ENCODE peak calls at places on chromosomes 2 and 18, in seven cellular contexts. F is heart left ventricle, P is lower lobe of right lung, R is neuronal stem cell, D is PC-3, W is HCT116, A is heart right ventricle. B is an unnamed sample. For H3K36me3, the result is how much of the 10 kb centered on the place peaks cover.

GRCh38 chr2:234355052-234355720 is 141.7 kb downstream of the ARL4C start:
- DNase-seq in F (no peak), P (no peak), R (no peak), D (no peak), W (no peak), A (no peak), B (no peak)

GRCh38 chr2:111226797-111227700 is 106.3 kb downstream of the BCL2L11 start:
- DNase-seq in F (no peak), P (no peak), R (no peak), D (peak), W (no peak), A (no peak), B (no peak)

GRCh38 chr18:45850021-45850420 is 24.5 kb downstream of the SIGLEC15 start:
- DNase-seq in F (no peak), P (no peak), R (no peak), D (peak), W (no peak), A (no peak), B (no peak)

GRCh38 chr2:212892193-212892592 is 259.2 kb downstream of the IKZF2 start:
- DNase-seq in F (no peak), P (no peak), R (no peak), D (peak), W (peak), A (no peak), B (no peak)

GRCh38 chr2:184549153-184549552 is 49.2 kb upstream of the ZNF804A start:
- DNase-seq in F (no peak), P (no peak), R (no peak), D (no peak), W (no peak), A (no peak), B (no peak)

GRCh38 chr18:9661564-9661963 is 46.5 kb upstream of the RAB31 start:
- DNase-seq in F (no peak), P (no peak), R (no peak), D (peak), W (no peak), A (no peak), B (peak)

GRCh38 chr2:96142217-96143113 is 2.8 kb downstream of the DUSP2 start:
- DNase-seq in F (no peak), P (peak), R (no peak), D (no peak), W (no peak), A (peak), B (peak)

GRCh38 chr2:42523341-42523740 is 29.6 kb upstream of the KCNG3 start:
- DNase-seq in F (no peak), P (no peak), R (no peak), D (no peak), W (no peak), A (no peak), B (peak)

GRCh38 chr2:171515672-171516298 is 6.5 kb upstream of the CYBRD1 start:
- DNase-seq in F (no peak), P (no peak), R (no peak), D (peak), W (no peak), A (no peak), B (peak)

GRCh38 chr2:114061566-114062098 is 171.7 kb downstream of the ACTR3 start:
- DNase-seq in F (no peak), P (no peak), R (no peak), D (no peak), W (no peak), A (no peak), B (no peak)

GRCh38 chr2:114066186-114066747 is 176.4 kb downstream of the ACTR3 start:
- DNase-seq in F (no peak), P (no peak), R (no peak), D (no peak), W (no peak), A (no peak), B (no peak)

GRCh38 chr2:114068438-114068837 is 178.5 kb downstream of the ACTR3 start:
- DNase-seq in F (no peak), P (no peak), R (peak), D (no peak), W (no peak), A (no peak), B (no peak)

GRCh38 chr2:114065731-114066130 is 175.8 kb downstream of the ACTR3 start:
- DNase-seq in F (no peak), P (no peak), R (no peak), D (no peak), W (no peak), A (no peak), B (no peak)

GRCh38 chr2:114063346-114063745 is 173.5 kb downstream of the ACTR3 start:
- DNase-seq in F (no peak), P (no peak), R (peak), D (no peak), W (no peak), A (no peak), B (no peak)
- H3K36me3 ChIP-seq in F (under half), P (under half), R (under half), D (under half), W (under half), A (under half), B (under half)

GRCh38 chr18:28794459-28795245 is 617.7 kb upstream of the CDH2 start:
- DNase-seq in F (no peak), P (no peak), R (no peak), D (peak), W (no peak), A (no peak), B (no peak)
- H3K27ac ChIP-seq in F (peak), P (no peak), R (no peak), D (peak), W (no peak), A (peak), B (peak)

GRCh38 chr2:216499641-216500218 is 1.1 kb downstream of the RPL37A start:
- DNase-seq in F (no peak), P (no peak), R (no peak), D (no peak), W (no peak), A (no peak), B (no peak)
- H3K36me3 ChIP-seq in F (under half), P (half or more), R (half or more), D (half or more), W (half or more), A (half or more), B (half or more)

DNA sequence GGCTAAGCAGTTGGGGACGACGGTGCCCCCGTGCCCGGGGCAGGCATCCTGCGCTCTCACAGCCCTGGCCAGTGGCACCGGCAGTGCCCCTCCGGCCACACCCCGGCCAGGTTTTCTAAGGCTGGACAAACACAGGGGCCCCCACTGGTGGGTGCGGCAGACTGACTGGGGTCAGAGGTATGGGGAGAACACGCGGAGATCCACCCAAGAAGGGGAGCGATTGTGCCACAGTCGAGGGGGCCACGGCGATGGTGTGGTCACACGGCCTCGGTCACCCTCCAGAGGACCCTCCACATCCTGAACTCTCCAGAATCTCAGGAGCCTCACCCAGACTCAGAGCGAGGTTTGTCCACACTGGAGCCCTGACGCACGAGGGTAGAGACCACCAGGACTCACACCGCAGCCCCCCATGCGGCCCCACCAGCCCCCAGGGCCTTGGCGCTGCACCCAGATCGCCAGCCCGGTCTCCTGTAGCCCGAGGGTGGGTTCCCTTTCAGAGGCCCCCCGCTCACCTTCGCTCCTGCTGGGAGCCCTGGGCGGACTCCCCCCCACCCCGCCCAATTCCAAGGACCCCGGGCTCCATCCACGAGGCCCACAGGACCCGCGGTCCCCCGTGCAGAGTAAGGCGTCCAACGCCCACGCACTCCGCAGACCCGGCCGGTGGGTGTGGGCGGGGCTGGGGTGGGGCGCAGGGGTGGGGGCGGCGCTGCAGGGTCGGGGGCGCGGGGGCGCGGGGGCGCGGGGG is 15.2 kb downstream of the PDCD1 start:
- DNase-seq in F (no peak), P (no peak), R (no peak), D (no peak), W (no peak), A (peak), B (peak)
- H3K27ac ChIP-seq in F (peak), P (peak), R (no peak), D (no peak), W (no peak), A (peak), B (no peak)

DNA sequence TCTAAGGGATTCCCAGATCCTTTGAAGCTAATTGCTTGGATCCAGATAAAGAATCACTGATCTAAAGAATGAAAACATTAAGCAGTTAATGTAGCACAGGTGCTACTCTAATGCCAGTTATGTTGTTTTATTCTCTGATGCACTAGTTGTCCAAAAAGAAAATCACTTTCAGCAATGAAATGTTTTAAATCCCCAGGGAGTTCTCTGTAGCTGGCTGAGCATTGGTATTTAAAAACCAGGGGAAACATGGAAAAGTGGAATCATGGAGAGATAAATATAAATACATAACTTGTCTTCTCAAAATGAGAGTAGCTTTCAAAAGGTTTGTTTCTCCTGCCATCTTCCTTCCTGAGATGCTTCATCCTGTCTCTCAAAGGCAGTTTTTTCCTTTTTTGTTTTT is 37.7 kb downstream of the CD302 start:
- DNase-seq in F (no peak), P (no peak), R (no peak), D (no peak), W (no peak), A (no peak), B (no peak)
- H3K36me3 ChIP-seq in F (under half), P (half or more), R (half or more), D (half or more), W (under half), A (half or more), B (under half)

GRCh38 chr18:76765649-76766048 is 56.7 kb upstream of the ZNF236 start:
- DNase-seq in F (no peak), P (no peak), R (no peak), D (peak), W (no peak), A (no peak), B (peak)
- H3K27ac ChIP-seq in F (no peak), P (no peak), R (no peak), D (no peak), W (no peak), A (no peak), B (no peak)